ENCODE peak calls at places on chromosomes 13 and 19, in ten cellular contexts. M is stimulated activated CD8-positive, alpha-beta memory T cell treated with anti-CD3 and anti-CD28 coated beads, Interleukin-4, amount 100 ng/mL, for 1 hour; Z is fibroblast of lung; J is suprapubic skin; B is GM03348; Q is posterior cingulate gyrus; P is germinal center; C is posterior vena cava; K is activated B cell treated with CpG ODN at 0.5 μM for 24 hours; H is mucosa of descending colon. T is an unnamed sample.

GRCh38 chr19:44607049-44607448 is 6.3 kb upstream of the IGSF23 start:
- DNase-seq in M (no peak), Z (peak), J (no peak), B (peak), Q (no peak), P (no peak), C (no peak), K (no peak), H (no peak), T (peak)

GRCh38 chr19:12703056-12703455 is 6.6 kb upstream of the FBXW9 start:
- DNase-seq in M (no peak), Z (peak), J (no peak), B (peak), Q (no peak), P (peak), C (no peak), K (no peak), H (no peak), T (peak)

GRCh38 chr13:41411536-41411935 is 45.8 kb upstream of the RGCC start:
- DNase-seq in M (no peak), Z (peak), J (no peak), B (peak), Q (no peak), P (no peak), C (no peak), K (no peak), H (no peak), T (peak)

GRCh38 chr19:55670280-55671053 is 4.6 kb upstream of the EPN1 start:
- DNase-seq in M (no peak), Z (no peak), J (peak), B (no peak), Q (no peak), P (no peak), C (no peak), K (no peak), H (peak), T (peak)

GRCh38 chr13:40316301-40316700 is 350.1 kb downstream of the FOXO1 start:
- DNase-seq in M (no peak), Z (no peak), J (no peak), B (no peak), Q (no peak), P (no peak), C (no peak), K (no peak), H (no peak), T (no peak)

GRCh38 chr19:14107581-14108461 is 9.7 kb downstream of the PRKACA start:
- DNase-seq in M (no peak), Z (no peak), J (no peak), B (no peak), Q (no peak), P (no peak), C (no peak), K (no peak), H (no peak), T (peak)

GRCh38 chr13:79870766-79871165 is 389.8 kb downstream of the NDFIP2 start:
- DNase-seq in M (no peak), Z (no peak), J (no peak), B (no peak), Q (no peak), P (no peak), C (no peak), K (no peak), H (no peak), T (no peak)

GRCh38 chr19:28428644-28429348 is 784.2 kb downstream of the UQCRFS1 start:
- DNase-seq in M (no peak), Z (no peak), J (no peak), B (no peak), Q (no peak), P (no peak), C (no peak), K (no peak), H (no peak), T (no peak)

GRCh38 chr19:18594096-18594823 is 5.7 kb downstream of the REX1BD start:
- DNase-seq in M (peak), Z (peak), J (no peak), B (peak), Q (peak), P (peak), C (peak), K (peak), H (peak), T (peak)

GRCh38 chr19:33192010-33192409 is 2.1 kb upstream of the LRP3 start:
- DNase-seq in M (no peak), Z (no peak), J (no peak), B (no peak), Q (no peak), P (no peak), C (peak), K (no peak), H (no peak), T (no peak)

GRCh38 chr13:101626925-101627555 is 174.6 kb downstream of the ITGBL1 start:
- DNase-seq in M (no peak), Z (peak), J (no peak), B (peak), Q (no peak), P (no peak), C (no peak), K (no peak), H (peak), T (peak)

GRCh38 chr13:21541980-21542379 is 62.0 kb downstream of the MICU2 start:
- DNase-seq in M (no peak), Z (no peak), J (no peak), B (no peak), Q (no peak), P (no peak), C (no peak), K (no peak), H (no peak), T (no peak)

GRCh38 chr13:39900106-39900750 is 244.8 kb downstream of the COG6 start:
- DNase-seq in M (no peak), Z (peak), J (no peak), B (no peak), Q (no peak), P (no peak), C (no peak), K (no peak), H (no peak), T (no peak)

GRCh38 chr13:21871919-21872318 is 201.0 kb downstream of the FGF9 start:
- DNase-seq in M (no peak), Z (no peak), J (no peak), B (no peak), Q (no peak), P (no peak), C (no peak), K (no peak), H (no peak), T (no peak)

GRCh38 chr13:99214232-99214631 is 13.6 kb downstream of the UBAC2 start:
- DNase-seq in M (no peak), Z (no peak), J (no peak), B (no peak), Q (no peak), P (peak), C (no peak), K (no peak), H (no peak), T (no peak)

GRCh38 chr13:43804461-43805070 is 17.8 kb upstream of the ENOX1 start:
- DNase-seq in M (no peak), Z (peak), J (no peak), B (peak), Q (no peak), P (peak), C (no peak), K (no peak), H (no peak), T (peak)

GRCh38 chr19:56222901-56223300 is 20.8 kb downstream of the ZSCAN5C start:
- DNase-seq in M (no peak), Z (no peak), J (no peak), B (no peak), Q (no peak), P (no peak), C (peak), K (no peak), H (no peak), T (no peak)

GRCh38 chr19:14072535-14073231 is at the start of gene MISP3:
- DNase-seq in M (no peak), Z (peak), J (no peak), B (no peak), Q (no peak), P (peak), C (no peak), K (peak), H (peak), T (no peak)

GRCh38 chr19:56885173-56885679 is 44.7 kb upstream of the PEG3 start:
- DNase-seq in M (no peak), Z (no peak), J (no peak), B (no peak), Q (no peak), P (no peak), C (no peak), K (no peak), H (no peak), T (no peak)

GRCh38 chr19:16338470-16339360 is 14.1 kb downstream of the KLF2 start:
- DNase-seq in M (no peak), Z (peak), J (no peak), B (peak), Q (no peak), P (peak), C (peak), K (no peak), H (no peak), T (peak)

GRCh38 chr19:16261584-16262370 is 62.8 kb upstream of the KLF2 start:
- DNase-seq in M (no peak), Z (no peak), J (no peak), B (no peak), Q (no peak), P (no peak), C (no peak), K (no peak), H (no peak), T (no peak)

GRCh38 chr19:47798904-47799266 is 5.5 kb downstream of the TPRX1 start:
- DNase-seq in M (no peak), Z (no peak), J (no peak), B (no peak), Q (no peak), P (no peak), C (no peak), K (no peak), H (no peak), T (no peak)

GRCh38 chr13:48037346-48038173 is at the start of gene NUDT15:
- DNase-seq in M (peak), Z (peak), J (peak), B (peak), Q (peak), P (peak), C (peak), K (peak), H (peak), T (peak)

GRCh38 chr13:21569686-21570085 is 34.3 kb downstream of the MICU2 start:
- DNase-seq in M (no peak), Z (no peak), J (no peak), B (no peak), Q (no peak), P (no peak), C (no peak), K (no peak), H (no peak), T (no peak)